ENCODE peak calls at places on chromosomes 5 and 9, in six cellular contexts. R is left ventricle myocardium inferior; J is amniotic stem cell; D is adrenal gland; O is CD8-positive, alpha-beta memory T cell; W is glutamatergic neuron. T is an unnamed sample.

GRCh38 chr9:31210982-31211570 is 1173.4 kb upstream of the ACO1 start:
- DNase-seq in O (no peak), J (no peak), D (no peak), R (no peak), W (peak; percentile 30), T (no peak)

GRCh38 chr5:142446131-142446959 is 121.5 kb upstream of the SPRY4 start:
- DNase-seq in O (no peak), R (no peak), D (peak; percentile 53), J (no peak), W (no peak), T (no peak)

GRCh38 chr9:109098960-109099308 is 20.8 kb downstream of the TMEM245 start:
- DNase-seq in O (no peak), W (no peak), R (no peak), D (peak; percentile 32), J (no peak), T (no peak)

GRCh38 chr9:88811511-88811910 is 179.8 kb upstream of the S1PR3 start:
- DNase-seq in R (no peak), J (no peak), W (no peak), D (no peak), O (no peak), T (no peak)

GRCh38 chr5:113337515-113338140 is 97.2 kb downstream of the TSSK1B start:
- DNase-seq in O (no peak), W (no peak), R (no peak), D (no peak), J (no peak), T (no peak)

GRCh38 chr5:33148076-33148501 is 292.7 kb upstream of the TARS1 start:
- DNase-seq in D (peak; percentile 12), J (peak; percentile 77), R (peak; percentile 19), W (no peak), O (no peak), T (no peak)

GRCh38 chr5:82174128-82174918 is 103.8 kb downstream of the RPS23 start:
- DNase-seq in O (peak; percentile 52), D (peak; percentile 72), J (no peak), W (peak; percentile 76), R (peak; percentile 46), T (no peak)

GRCh38 chr5:87385794-87386193 is 26.9 kb downstream of the CCNH start:
- DNase-seq in J (no peak), R (no peak), D (no peak), W (no peak), O (no peak), T (no peak)

GRCh38 chr5:108398964-108399363 is 17.1 kb upstream of the FBXL17 start:
- DNase-seq in O (no peak), J (no peak), W (no peak), D (no peak), R (no peak), T (no peak)

GRCh38 chr5:158812381-158812780 is 287.3 kb downstream of the EBF1 start:
- DNase-seq in R (peak; percentile 18), D (peak; percentile 16), W (peak; percentile 54), J (no peak), O (peak; percentile 14), T (no peak)

GRCh38 chr5:172497591-172498255 is 43.4 kb upstream of the SH3PXD2B start:
- DNase-seq in R (no peak), O (no peak), J (no peak), D (no peak), W (no peak), T (no peak)

GRCh38 chr5:57128325-57128724 is 45.5 kb upstream of the GPBP1 start:
- DNase-seq in W (no peak), J (no peak), D (no peak), R (no peak), O (no peak), T (no peak)